ENCODE peak calls at places on chromosome 21, in ten cellular contexts. W is AG04450; G is fibroblast of the aortic adventitia; P is hypothalamus; D is stimulated activated CD4-positive, alpha-beta T cell treated with anti-CD3 and anti-CD28 coated beads, Interleukin-4, amount 100 ng/mL, for 1 hour; J is endothelial cell of umbilical vein; F is AG08395; E is stomach; C is activated CD4-positive, alpha-beta T cell treated with anti-CD3 and anti-CD28 coated beads for 48 hours; O is cardiac septum. L is an unnamed sample.

GRCh38 chr21:32626633-32627196 is 14.5 kb upstream of the CFAP298 start:
- DNase-seq in E (no peak), D (no peak), W (no peak), O (no peak), G (peak; percentile 55), J (no peak), P (no peak), C (no peak), F (peak; percentile 30), L (no peak)

GRCh38 chr21:45870851-45871615 is 110.5 kb upstream of the COL6A1 start:
- DNase-seq in J (no peak), O (peak; percentile 51), E (no peak), P (no peak), W (no peak), G (no peak), D (no peak), C (no peak), F (no peak), L (no peak)

GRCh38 chr21:25831300-25831699 is 96.5 kb downstream of the GABPA start:
- DNase-seq in F (no peak), G (no peak), D (no peak), O (no peak), C (peak; percentile 5), W (no peak), J (no peak), E (no peak), P (no peak), L (no peak)

GRCh38 chr21:41583274-41583790 is 75.4 kb upstream of the TMPRSS2 start:
- DNase-seq in D (no peak), C (no peak), G (no peak), E (peak; percentile 93), P (no peak), J (no peak), F (no peak), W (no peak), O (no peak), L (no peak)

GRCh38 chr21:41269535-41269934 is 47.1 kb upstream of the FAM3B start:
- DNase-seq in O (no peak), E (no peak), P (no peak), C (no peak), W (no peak), F (no peak), D (no peak), J (no peak), G (no peak), L (no peak)

GRCh38 chr21:15400905-15401304 is 328.9 kb upstream of the USP25 start:
- DNase-seq in G (peak; percentile 39), C (no peak), D (no peak), O (no peak), P (no peak), W (no peak), F (no peak), J (peak; percentile 2), E (no peak), L (no peak)

GRCh38 chr21:38965910-38966504 is 160.3 kb downstream of the ETS2 start:
- DNase-seq in C (no peak), D (no peak), E (peak; percentile 81), F (no peak), J (no peak), G (no peak), O (no peak), P (no peak), W (no peak), L (no peak)

GRCh38 chr21:37176716-37177115 is 90.4 kb downstream of the VPS26C start:
- DNase-seq in O (no peak), W (no peak), P (no peak), E (peak; percentile 72), G (no peak), J (no peak), F (no peak), D (no peak), C (no peak), L (no peak)

GRCh38 chr21:42527127-42527488 is 13.5 kb downstream of the SLC37A1 start:
- DNase-seq in G (no peak), J (no peak), W (no peak), E (no peak), F (no peak), P (no peak), O (no peak), D (no peak), C (no peak), L (no peak)

GRCh38 chr21:20971296-20971921 is 26.8 kb upstream of the NCAM2 start:
- DNase-seq in E (no peak), O (no peak), J (peak; percentile 23), P (no peak), G (peak; percentile 65), F (peak; percentile 52), D (peak; percentile 5), C (peak; percentile 47), W (peak; percentile 2), L (peak; percentile 61)

GRCh38 chr21:38306833-38307232 is 50.0 kb downstream of the KCNJ15 start:
- DNase-seq in P (no peak), G (peak; percentile 96), E (no peak), W (peak; percentile 93), D (no peak), J (no peak), C (no peak), O (no peak), F (no peak), L (peak; percentile 73)

GRCh38 chr21:33522297-33522696 is 19.6 kb downstream of the GART start:
- DNase-seq in W (no peak), F (no peak), J (no peak), D (no peak), O (no peak), P (no peak), C (no peak), E (no peak), G (no peak), L (no peak)

GRCh38 chr21:45980271-45980670 is 1.3 kb upstream of the COL6A1 start:
- DNase-seq in F (no peak), E (no peak), D (no peak), P (no peak), J (no peak), O (no peak), W (no peak), C (no peak), G (no peak), L (no peak)

GRCh38 chr21:14259669-14260458 is 43.9 kb downstream of the RBM11 start:
- DNase-seq in C (no peak), O (no peak), G (peak; percentile 60), F (peak; percentile 54), W (no peak), J (peak; percentile 56), D (no peak), P (no peak), E (no peak), L (peak; percentile 34)

GRCh38 chr21:45152265-45152746 is 77.9 kb downstream of the ADARB1 start:
- DNase-seq in C (peak; percentile 79), O (peak; percentile 82), F (no peak), D (peak; percentile 68), G (no peak), W (no peak), P (no peak), J (no peak), E (peak; percentile 31), L (no peak)

GRCh38 chr21:27564684-27565280 is 597.9 kb upstream of the ADAMTS5 start:
- DNase-seq in C (peak; percentile 3), D (no peak), E (peak; percentile 40), F (peak; percentile 48), J (peak; percentile 68), W (peak; percentile 20), O (no peak), G (peak; percentile 71), P (no peak), L (peak; percentile 63)

GRCh38 chr21:39319814-39320332 is 6.4 kb upstream of the BRWD1 start:
- DNase-seq in E (no peak), C (no peak), D (no peak), O (no peak), P (no peak), G (peak; percentile 48), J (no peak), F (peak; percentile 53), W (no peak), L (no peak)

GRCh38 chr21:20999567-21000169 is 1.5 kb downstream of the NCAM2 start:
- DNase-seq in C (peak; percentile 40), D (peak; percentile 7), J (peak; percentile 46), O (no peak), W (no peak), F (peak; percentile 54), E (no peak), G (peak; percentile 80), P (peak; percentile 28), L (peak; percentile 50)

GRCh38 chr21:35491114-35491513 is 442.0 kb upstream of the RUNX1 start:
- DNase-seq in F (no peak), C (no peak), J (no peak), E (no peak), W (no peak), D (no peak), O (no peak), G (no peak), P (no peak), L (no peak)

GRCh38 chr21:38126677-38127271 is 130.0 kb upstream of the KCNJ15 start:
- DNase-seq in C (peak; percentile 78), P (peak; percentile 6), W (no peak), G (peak; percentile 35), O (no peak), E (peak; percentile 57), J (peak; percentile 51), F (peak; percentile 61), D (peak; percentile 48), L (no peak)

L was measured in fibroblast of the conjunctiva.